ENCODE peak calls at places on chromosome 15, in five cellular contexts. F, N, Y, K and O are unnamed samples.

GRCh38 chr15:94079968-94080367 is 151.4 kb upstream of the MCTP2 start:
- DNase-seq in K (no peak), F (no peak), Y (no peak), N (no peak), O (no peak)

GRCh38 chr15:41868321-41868720 is 25.5 kb downstream of the SPTBN5 start:
- DNase-seq in N (no peak), Y (no peak), K (no peak), F (no peak), O (no peak)

GRCh38 chr15:48603922-48604321 is 41.6 kb downstream of the FBN1 start:
- DNase-seq in Y (no peak), N (no peak), K (no peak), F (peak; percentile 30), O (no peak)

GRCh38 chr15:35505152-35505551 is 40.8 kb downstream of the DPH6 start:
- DNase-seq in Y (no peak), F (no peak), K (no peak), N (no peak), O (no peak)

GRCh38 chr15:98599911-98600685 is 48.2 kb upstream of the IGF1R start:
- DNase-seq in F (peak; percentile 70), K (no peak), N (no peak), Y (no peak), O (no peak)

GRCh38 chr15:99476413-99477222 is 89.2 kb upstream of the MEF2A start:
- DNase-seq in K (no peak), Y (peak; percentile 96), F (peak; percentile 99), N (peak; percentile 28), O (peak; percentile 37)

GRCh38 chr15:67762610-67763368 is 62.5 kb upstream of the SKOR1 start:
- DNase-seq in F (no peak), K (no peak), N (no peak), Y (no peak), O (peak; percentile 20)

GRCh38 chr15:95946241-95946640 is 384.3 kb upstream of the NR2F2 start:
- DNase-seq in N (no peak), K (no peak), F (no peak), Y (no peak), O (no peak)